ENCODE peak calls at places on chromosome 4, in ten cellular contexts. One of them, this sample, is unnamed.

GRCh38 chr4:10275696-10276095 is 159.1 kb upstream of the WDR1 start:
- DNase-seq in aorta: no peak
- DNase-seq in activated CD8-positive, alpha-beta memory T cell treated with anti-CD3 and anti-CD28 coated beads, Interleukin-2, amount 50 U/mL, for 4 hours: no peak
- DNase-seq in effector memory CD8-positive, alpha-beta T cell: no peak
- DNase-seq in AG10803: peak
- DNase-seq in activated T-cell treated with anti-CD3 and anti-CD28 coated beads, Interleukin-2, amount 50 U/mL, for 72 hours: no peak
- DNase-seq in stimulated activated CD4-positive, alpha-beta T cell treated with anti-CD3 and anti-CD28 coated beads, Interleukin-2, amount 100 ng/mL, for 24 hours: no peak
- DNase-seq in fibroblast of lung: no peak
- DNase-seq in GM03348: no peak
- DNase-seq in amniotic stem cell: no peak
- DNase-seq in this sample: no peak

GRCh38 chr4:14568356-14568755 is 433.9 kb upstream of the CPEB2 start:
- DNase-seq in aorta: no peak
- DNase-seq in activated CD8-positive, alpha-beta memory T cell treated with anti-CD3 and anti-CD28 coated beads, Interleukin-2, amount 50 U/mL, for 4 hours: no peak
- DNase-seq in effector memory CD8-positive, alpha-beta T cell: no peak
- DNase-seq in AG10803: no peak
- DNase-seq in activated T-cell treated with anti-CD3 and anti-CD28 coated beads, Interleukin-2, amount 50 U/mL, for 72 hours: no peak
- DNase-seq in stimulated activated CD4-positive, alpha-beta T cell treated with anti-CD3 and anti-CD28 coated beads, Interleukin-2, amount 100 ng/mL, for 24 hours: no peak
- DNase-seq in fibroblast of lung: peak
- DNase-seq in GM03348: no peak
- DNase-seq in amniotic stem cell: no peak
- DNase-seq in this sample: peak

GRCh38 chr4:160136021-160136420 is 1033.1 kb downstream of the RAPGEF2 start:
- DNase-seq in aorta: no peak
- DNase-seq in activated CD8-positive, alpha-beta memory T cell treated with anti-CD3 and anti-CD28 coated beads, Interleukin-2, amount 50 U/mL, for 4 hours: no peak
- DNase-seq in effector memory CD8-positive, alpha-beta T cell: no peak
- DNase-seq in AG10803: no peak
- DNase-seq in activated T-cell treated with anti-CD3 and anti-CD28 coated beads, Interleukin-2, amount 50 U/mL, for 72 hours: no peak
- DNase-seq in stimulated activated CD4-positive, alpha-beta T cell treated with anti-CD3 and anti-CD28 coated beads, Interleukin-2, amount 100 ng/mL, for 24 hours: no peak
- DNase-seq in fibroblast of lung: no peak
- DNase-seq in GM03348: no peak
- DNase-seq in amniotic stem cell: no peak
- DNase-seq in this sample: no peak

GRCh38 chr4:24642941-24643628 is 58.7 kb upstream of the DHX15 start:
- DNase-seq in aorta: no peak
- DNase-seq in activated CD8-positive, alpha-beta memory T cell treated with anti-CD3 and anti-CD28 coated beads, Interleukin-2, amount 50 U/mL, for 4 hours: no peak
- DNase-seq in effector memory CD8-positive, alpha-beta T cell: no peak
- DNase-seq in AG10803: peak
- DNase-seq in activated T-cell treated with anti-CD3 and anti-CD28 coated beads, Interleukin-2, amount 50 U/mL, for 72 hours: no peak
- DNase-seq in stimulated activated CD4-positive, alpha-beta T cell treated with anti-CD3 and anti-CD28 coated beads, Interleukin-2, amount 100 ng/mL, for 24 hours: no peak
- DNase-seq in fibroblast of lung: peak
- DNase-seq in GM03348: no peak
- DNase-seq in amniotic stem cell: no peak
- DNase-seq in this sample: peak

GRCh38 chr4:25862411-25863346 is at the start of gene SEL1L3:
- DNase-seq in aorta: peak
- DNase-seq in activated CD8-positive, alpha-beta memory T cell treated with anti-CD3 and anti-CD28 coated beads, Interleukin-2, amount 50 U/mL, for 4 hours: peak
- DNase-seq in effector memory CD8-positive, alpha-beta T cell: peak
- DNase-seq in AG10803: no peak
- DNase-seq in activated T-cell treated with anti-CD3 and anti-CD28 coated beads, Interleukin-2, amount 50 U/mL, for 72 hours: peak
- DNase-seq in stimulated activated CD4-positive, alpha-beta T cell treated with anti-CD3 and anti-CD28 coated beads, Interleukin-2, amount 100 ng/mL, for 24 hours: peak
- DNase-seq in fibroblast of lung: no peak
- DNase-seq in GM03348: peak
- DNase-seq in amniotic stem cell: peak
- DNase-seq in this sample: no peak

GRCh38 chr4:113636877-113637276 is 124.7 kb downstream of the CAMK2D start:
- DNase-seq in aorta: no peak
- DNase-seq in activated CD8-positive, alpha-beta memory T cell treated with anti-CD3 and anti-CD28 coated beads, Interleukin-2, amount 50 U/mL, for 4 hours: peak
- DNase-seq in effector memory CD8-positive, alpha-beta T cell: peak
- DNase-seq in AG10803: peak
- DNase-seq in activated T-cell treated with anti-CD3 and anti-CD28 coated beads, Interleukin-2, amount 50 U/mL, for 72 hours: no peak
- DNase-seq in stimulated activated CD4-positive, alpha-beta T cell treated with anti-CD3 and anti-CD28 coated beads, Interleukin-2, amount 100 ng/mL, for 24 hours: no peak
- DNase-seq in fibroblast of lung: peak
- DNase-seq in GM03348: peak
- DNase-seq in amniotic stem cell: no peak
- DNase-seq in this sample: peak

GRCh38 chr4:131137196-131137595 is 2011.9 kb upstream of the PCDH10 start:
- DNase-seq in aorta: no peak
- DNase-seq in activated CD8-positive, alpha-beta memory T cell treated with anti-CD3 and anti-CD28 coated beads, Interleukin-2, amount 50 U/mL, for 4 hours: no peak
- DNase-seq in effector memory CD8-positive, alpha-beta T cell: no peak
- DNase-seq in AG10803: no peak
- DNase-seq in activated T-cell treated with anti-CD3 and anti-CD28 coated beads, Interleukin-2, amount 50 U/mL, for 72 hours: no peak
- DNase-seq in stimulated activated CD4-positive, alpha-beta T cell treated with anti-CD3 and anti-CD28 coated beads, Interleukin-2, amount 100 ng/mL, for 24 hours: no peak
- DNase-seq in fibroblast of lung: no peak
- DNase-seq in GM03348: no peak
- DNase-seq in amniotic stem cell: no peak
- DNase-seq in this sample: no peak

GRCh38 chr4:84971319-84971932 is 4.9 kb upstream of the WDFY3 start:
- DNase-seq in aorta: no peak
- DNase-seq in activated CD8-positive, alpha-beta memory T cell treated with anti-CD3 and anti-CD28 coated beads, Interleukin-2, amount 50 U/mL, for 4 hours: no peak
- DNase-seq in effector memory CD8-positive, alpha-beta T cell: no peak
- DNase-seq in AG10803: peak
- DNase-seq in activated T-cell treated with anti-CD3 and anti-CD28 coated beads, Interleukin-2, amount 50 U/mL, for 72 hours: no peak
- DNase-seq in stimulated activated CD4-positive, alpha-beta T cell treated with anti-CD3 and anti-CD28 coated beads, Interleukin-2, amount 100 ng/mL, for 24 hours: no peak
- DNase-seq in fibroblast of lung: peak
- DNase-seq in GM03348: peak
- DNase-seq in amniotic stem cell: peak
- DNase-seq in this sample: peak

GRCh38 chr4:149555146-149555545 is 260.5 kb downstream of the IQCM start:
- DNase-seq in aorta: no peak
- DNase-seq in activated CD8-positive, alpha-beta memory T cell treated with anti-CD3 and anti-CD28 coated beads, Interleukin-2, amount 50 U/mL, for 4 hours: no peak
- DNase-seq in effector memory CD8-positive, alpha-beta T cell: no peak
- DNase-seq in AG10803: peak
- DNase-seq in activated T-cell treated with anti-CD3 and anti-CD28 coated beads, Interleukin-2, amount 50 U/mL, for 72 hours: no peak
- DNase-seq in stimulated activated CD4-positive, alpha-beta T cell treated with anti-CD3 and anti-CD28 coated beads, Interleukin-2, amount 100 ng/mL, for 24 hours: no peak
- DNase-seq in fibroblast of lung: peak
- DNase-seq in GM03348: no peak
- DNase-seq in amniotic stem cell: no peak
- DNase-seq in this sample: no peak

GRCh38 chr4:142331132-142331531 is 515.0 kb downstream of the INPP4B start:
- DNase-seq in aorta: no peak
- DNase-seq in activated CD8-positive, alpha-beta memory T cell treated with anti-CD3 and anti-CD28 coated beads, Interleukin-2, amount 50 U/mL, for 4 hours: no peak
- DNase-seq in effector memory CD8-positive, alpha-beta T cell: no peak
- DNase-seq in AG10803: no peak
- DNase-seq in activated T-cell treated with anti-CD3 and anti-CD28 coated beads, Interleukin-2, amount 50 U/mL, for 72 hours: no peak
- DNase-seq in stimulated activated CD4-positive, alpha-beta T cell treated with anti-CD3 and anti-CD28 coated beads, Interleukin-2, amount 100 ng/mL, for 24 hours: no peak
- DNase-seq in fibroblast of lung: no peak
- DNase-seq in GM03348: no peak
- DNase-seq in amniotic stem cell: no peak
- DNase-seq in this sample: peak

GRCh38 chr4:154707877-154708276 is 35.9 kb upstream of the LRAT start:
- DNase-seq in aorta: no peak
- DNase-seq in activated CD8-positive, alpha-beta memory T cell treated with anti-CD3 and anti-CD28 coated beads, Interleukin-2, amount 50 U/mL, for 4 hours: no peak
- DNase-seq in effector memory CD8-positive, alpha-beta T cell: no peak
- DNase-seq in AG10803: no peak
- DNase-seq in activated T-cell treated with anti-CD3 and anti-CD28 coated beads, Interleukin-2, amount 50 U/mL, for 72 hours: no peak
- DNase-seq in stimulated activated CD4-positive, alpha-beta T cell treated with anti-CD3 and anti-CD28 coated beads, Interleukin-2, amount 100 ng/mL, for 24 hours: no peak
- DNase-seq in fibroblast of lung: no peak
- DNase-seq in GM03348: no peak
- DNase-seq in amniotic stem cell: no peak
- DNase-seq in this sample: no peak

GRCh38 chr4:113835005-113835404 is 73.5 kb upstream of the CAMK2D start:
- DNase-seq in aorta: no peak
- DNase-seq in activated CD8-positive, alpha-beta memory T cell treated with anti-CD3 and anti-CD28 coated beads, Interleukin-2, amount 50 U/mL, for 4 hours: no peak
- DNase-seq in effector memory CD8-positive, alpha-beta T cell: no peak
- DNase-seq in AG10803: peak
- DNase-seq in activated T-cell treated with anti-CD3 and anti-CD28 coated beads, Interleukin-2, amount 50 U/mL, for 72 hours: no peak
- DNase-seq in stimulated activated CD4-positive, alpha-beta T cell treated with anti-CD3 and anti-CD28 coated beads, Interleukin-2, amount 100 ng/mL, for 24 hours: no peak
- DNase-seq in fibroblast of lung: peak
- DNase-seq in GM03348: peak
- DNase-seq in amniotic stem cell: no peak
- DNase-seq in this sample: no peak